ENCODE peak calls at places on chromosomes 1 and 21, in eight cellular contexts. Z is neuronal stem cell; A is IMR-90; O is ovary; V is A673; T is naive thymus-derived CD4-positive, alpha-beta T cell; G is lung; D is uterus. J is an unnamed sample.

GRCh38 chr1:191498318-191498717 is 659.9 kb upstream of the RGS18 start:
- DNase-seq in T (no peak), A (peak; percentile 30), V (peak; percentile 60), G (no peak), Z (no peak), D (no peak), O (no peak), J (no peak)

GRCh38 chr1:59394706-59395417 is 98.0 kb downstream of the FGGY start:
- DNase-seq in D (no peak), Z (no peak), A (no peak), O (no peak), G (no peak), T (no peak), V (no peak), J (no peak)

GRCh38 chr21:44092201-44092600 is 15.0 kb upstream of the PWP2 start:
- DNase-seq in T (no peak), Z (no peak), V (no peak), O (no peak), G (peak; percentile 11), D (no peak), A (no peak), J (no peak)

GRCh38 chr21:26756491-26757159 is 88.6 kb downstream of the ADAMTS1 start:
- DNase-seq in G (no peak), T (no peak), O (no peak), A (peak; percentile 55), V (no peak), D (no peak), Z (no peak), J (no peak)

GRCh38 chr1:96492236-96492635 is 229.3 kb upstream of the PTBP2 start:
- DNase-seq in D (no peak), V (no peak), Z (peak; percentile 26), A (peak; percentile 72), O (no peak), G (no peak), T (no peak), J (no peak)

GRCh38 chr21:37618081-37618480 is 251.5 kb downstream of the DYRK1A start:
- DNase-seq in Z (no peak), O (no peak), D (no peak), A (no peak), V (no peak), G (no peak), T (no peak), J (no peak)

GRCh38 chr1:197269053-197269452 is 1.0 kb downstream of the CRB1 start:
- DNase-seq in O (no peak), D (no peak), T (no peak), A (no peak), G (no peak), V (no peak), Z (no peak), J (no peak)

GRCh38 chr21:26918318-26919065 is 48.4 kb downstream of the ADAMTS5 start:
- DNase-seq in Z (no peak), G (no peak), V (no peak), A (peak; percentile 89), T (no peak), D (no peak), O (no peak), J (no peak)

GRCh38 chr1:27536767-27537166 is 46.8 kb upstream of the WASF2 start:
- DNase-seq in O (peak; percentile 80), T (no peak), G (no peak), V (no peak), D (peak; percentile 83), Z (peak; percentile 45), A (peak; percentile 82), J (no peak)

GRCh38 chr1:27391511-27392095 is 819 bp upstream of the GPR3 start:
- DNase-seq in T (no peak), A (peak; percentile 57), O (peak; percentile 58), V (peak; percentile 67), G (no peak), Z (no peak), D (peak; percentile 71), J (no peak)

GRCh38 chr1:230067441-230067870 is 418 bp downstream of the GALNT2 start:
- DNase-seq in T (no peak), D (peak; percentile 40), V (peak; percentile 42), A (no peak), O (peak; percentile 65), Z (peak; percentile 42), G (peak; percentile 42), J (no peak)

GRCh38 chr21:27772816-27773215 is 805.9 kb upstream of the ADAMTS5 start:
- DNase-seq in D (no peak), T (no peak), V (no peak), G (no peak), A (no peak), O (no peak), Z (no peak), J (no peak)

GRCh38 chr1:178451529-178451928 is 45.2 kb downstream of the CLEC20A start:
- DNase-seq in D (no peak), Z (no peak), G (no peak), T (no peak), V (no peak), O (no peak), A (peak; percentile 80), J (no peak)

GRCh38 chr1:163275222-163275621 is 46.5 kb upstream of the NUF2 start:
- DNase-seq in Z (no peak), D (no peak), V (peak; percentile 14), O (no peak), G (no peak), A (peak; percentile 35), T (no peak), J (no peak)

GRCh38 chr21:24223625-24224024 is 1383.7 kb downstream of the MRPL39 start:
- DNase-seq in Z (no peak), O (no peak), V (no peak), A (peak; percentile 37), T (no peak), G (no peak), D (no peak), J (no peak)

GRCh38 chr21:24220466-24220865 is 1386.8 kb downstream of the MRPL39 start:
- DNase-seq in T (no peak), A (peak; percentile 0), V (no peak), Z (no peak), O (no peak), D (no peak), G (no peak), J (no peak)

GRCh38 chr21:24225432-24225831 is 1381.8 kb downstream of the MRPL39 start:
- DNase-seq in G (no peak), D (no peak), O (no peak), V (no peak), Z (no peak), A (peak; percentile 87), T (no peak), J (no peak)

DNA sequence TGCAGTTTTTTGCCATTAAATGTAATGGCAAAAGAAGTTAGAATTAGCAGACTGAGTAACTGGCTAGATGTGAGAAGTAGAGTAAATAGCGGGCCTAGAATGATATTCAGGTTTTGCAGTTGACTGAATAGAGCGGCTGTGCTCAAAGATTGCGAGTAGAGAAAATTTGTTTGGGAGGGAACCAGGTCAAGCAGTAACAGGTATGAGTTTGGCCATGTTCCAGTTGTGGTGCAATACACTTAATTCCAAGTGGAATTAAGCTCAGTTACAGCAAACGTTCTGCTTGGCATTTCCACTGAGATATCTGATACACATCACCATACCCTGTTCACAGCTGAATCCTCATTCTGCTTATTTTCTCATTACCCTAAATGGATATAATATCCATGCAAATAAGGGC is 1382.9 kb downstream of the MRPL39 start:
- DNase-seq in V (no peak), A (no peak), O (no peak), G (peak; percentile 65), T (no peak), Z (no peak), D (no peak), J (no peak)
- H3K4me3 ChIP-seq in V (no peak overlapping the region), A (no peak overlapping the region), O (no peak overlapping the region), G (no peak overlapping the region), T (no peak overlapping the region), Z (no peak overlapping the region), D (no peak overlapping the region), J (no peak overlapping the region)

GRCh38 chr1:33182896-33183295 is 1.1 kb upstream of the TRIM62 start:
- DNase-seq in A (no peak), O (no peak), V (no peak), D (no peak), T (no peak), G (no peak), Z (no peak), J (no peak)

GRCh38 chr1:33183306-33183705 is 1.5 kb upstream of the TRIM62 start:
- DNase-seq in T (no peak), A (no peak), G (peak; percentile 27), Z (no peak), D (no peak), O (no peak), V (no peak), J (no peak)

GRCh38 chr1:33185541-33185940 is 3.7 kb upstream of the TRIM62 start:
- DNase-seq in G (no peak), T (no peak), V (no peak), O (no peak), A (no peak), Z (no peak), D (no peak), J (no peak)

GRCh38 chr1:33188572-33189275 is 6.9 kb upstream of the TRIM62 start:
- DNase-seq in D (no peak), A (peak; percentile 42), T (no peak), O (no peak), V (no peak), G (no peak), Z (no peak), J (no peak)

GRCh38 chr1:33186936-33187335 is 5.1 kb upstream of the TRIM62 start:
- DNase-seq in G (no peak), O (no peak), Z (no peak), V (no peak), A (no peak), D (no peak), T (no peak), J (no peak)
- H3K4me1 ChIP-seq in G (peaks cover 1% of the 10 kb centered on the region), O (no peaks in the 10 kb centered on the region), Z (peaks cover 11% of the 10 kb centered on the region), V (peaks cover 10% of the 10 kb centered on the region), A (peaks cover 6% of the 10 kb centered on the region), D (no peaks in the 10 kb centered on the region), T (no peaks in the 10 kb centered on the region), J (peaks cover 6% of the 10 kb centered on the region)

GRCh38 chr1:224450956-224451350 is 16.4 kb upstream of the WDR26 start:
- DNase-seq in A (no peak), D (no peak), Z (no peak), G (no peak), T (no peak), V (no peak), O (no peak), J (no peak)

GRCh38 chr1:224450164-224450955 is 15.8 kb upstream of the WDR26 start:
- DNase-seq in D (no peak), T (no peak), O (no peak), A (no peak), G (no peak), Z (no peak), V (no peak), J (no peak)

GRCh38 chr1:224448428-224449017 is 13.9 kb upstream of the WDR26 start:
- DNase-seq in V (no peak), D (no peak), A (no peak), T (no peak), G (no peak), O (no peak), Z (no peak), J (no peak)

GRCh38 chr1:224447971-224448370 is 13.4 kb upstream of the WDR26 start:
- DNase-seq in V (no peak), O (no peak), Z (no peak), A (no peak), D (no peak), T (no peak), G (no peak), J (no peak)

GRCh38 chr1:224447251-224447650 is 12.7 kb upstream of the WDR26 start:
- DNase-seq in Z (no peak), V (peak; percentile 43), T (no peak), D (peak; percentile 59), G (no peak), A (peak; percentile 69), O (peak; percentile 45), J (no peak)
- H3K27ac ChIP-seq in Z (no peak overlapping the region), V (no peak overlapping the region), T (no peak overlapping the region), D (no peak overlapping the region), G (no peak overlapping the region), A (no peak overlapping the region), O (no peak overlapping the region), J (no peak overlapping the region)

GRCh38 chr1:43705982-43706597 is 1.2 kb upstream of the ST3GAL3 start:
- DNase-seq in D (no peak), V (peak; percentile 30), O (no peak), T (peak; percentile 24), Z (no peak), G (no peak), A (no peak), J (no peak)
- H3K4me3 ChIP-seq in D (no peak overlapping the region), V (peak overlapping the region; percentile 98), O (no peak overlapping the region), T (peak overlapping the region; percentile 92), Z (no peak overlapping the region), G (no peak overlapping the region), A (no peak overlapping the region), J (no peak overlapping the region)